ENCODE peak calls at places on chromosomes 6 and 20, in five cellular contexts. K is tibial nerve, T is GM12865, D is tibial artery, O is IMR-90. G is an unnamed sample.

GRCh38 chr6:167543602-167544506 is 219.0 kb downstream of the TTLL2 start:
- DNase-seq in K (peak; percentile 63), T (no peak), D (no peak), O (no peak), G (peak; percentile 45)

GRCh38 chr6:148294059-148294458 is 48.6 kb upstream of the SASH1 start:
- DNase-seq in K (no peak), T (no peak), D (no peak), O (no peak), G (no peak)

GRCh38 chr20:330233-331149 is 5.1 kb downstream of the SOX12 start:
- DNase-seq in K (no peak), T (peak; percentile 80), D (no peak), O (peak; percentile 66), G (peak; percentile 83)

GRCh38 chr6:83114164-83114563 is 46.7 kb downstream of the DOP1A start:
- DNase-seq in K (no peak), T (no peak), D (no peak), O (peak; percentile 39), G (peak; percentile 12)

GRCh38 chr6:167799033-167799933 is 27.4 kb upstream of the AFDN start:
- DNase-seq in K (no peak), T (no peak), D (no peak), O (no peak), G (no peak)

GRCh38 chr6:98486052-98486451 is 348.3 kb upstream of the POU3F2 start:
- DNase-seq in K (no peak), T (no peak), D (no peak), O (no peak), G (no peak)

GRCh38 chr6:47160702-47161101 is 118.6 kb upstream of the ADGRF1 start:
- DNase-seq in K (no peak), T (no peak), D (no peak), O (no peak), G (no peak)

GRCh38 chr20:20367681-20368413 is at the start of gene INSM1:
- DNase-seq in K (no peak), T (no peak), D (no peak), O (no peak), G (no peak)

GRCh38 chr20:49586967-49587587 is 19.1 kb upstream of the PTGIS start:
- DNase-seq in K (no peak), T (no peak), D (no peak), O (peak; percentile 83), G (peak; percentile 88)

GRCh38 chr20:32539817-32540675 is 45.1 kb downstream of the NOL4L start:
- DNase-seq in K (no peak), T (peak; percentile 73), D (no peak), O (no peak), G (no peak)

GRCh38 chr20:47115694-47116093 is 221.1 kb downstream of the EYA2 start:
- DNase-seq in K (no peak), T (no peak), D (no peak), O (no peak), G (no peak)

GRCh38 chr6:19841181-19841580 is 4.0 kb downstream of the ID4 start:
- DNase-seq in K (no peak), T (no peak), D (no peak), O (no peak), G (no peak)

GRCh38 chr6:121285041-121285440 is 49.2 kb downstream of the TBC1D32 start:
- DNase-seq in K (no peak), T (no peak), D (no peak), O (peak; percentile 83), G (peak; percentile 90)

GRCh38 chr6:56840467-56841371 is 114.2 kb upstream of the BEND6 start:
- DNase-seq in K (no peak), T (no peak), D (no peak), O (peak; percentile 83), G (peak; percentile 84)
- H3K4me3 ChIP-seq in K (no peak overlapping the region), T (peak overlapping the region; percentile 89), D (peak overlapping the region; percentile 86), O (peak overlapping the region; percentile 26), G (peak overlapping the region; percentile 83)

GRCh38 chr6:27616313-27617045 is 143.6 kb upstream of the ZNF184 start:
- DNase-seq in K (no peak), T (no peak), D (no peak), O (no peak), G (no peak)

GRCh38 chr6:27605401-27606342 is 132.8 kb upstream of the ZNF184 start:
- DNase-seq in K (no peak), T (peak; percentile 84), D (no peak), O (peak; percentile 59), G (peak; percentile 89)

GRCh38 chr6:27617046-27617687 is 144.3 kb upstream of the ZNF184 start:
- DNase-seq in K (no peak), T (peak; percentile 28), D (no peak), O (no peak), G (peak; percentile 38)

GRCh38 chr6:27608916-27609883 is 136.3 kb upstream of the ZNF184 start:
- DNase-seq in K (no peak), T (peak; percentile 76), D (no peak), O (peak; percentile 60), G (peak; percentile 85)

GRCh38 chr6:27611451-27611850 is 138.5 kb upstream of the ZNF184 start:
- DNase-seq in K (no peak), T (no peak), D (no peak), O (no peak), G (no peak)
- H3K4me3 ChIP-seq in K (no peak overlapping the region), T (no peak overlapping the region), D (no peak overlapping the region), O (no peak overlapping the region), G (no peak overlapping the region)

GRCh38 chr6:32604434-32604877 is 14.8 kb upstream of the HLA-DRB1 start:
- DNase-seq in K (no peak), T (peak; percentile 84), D (no peak), O (no peak), G (peak; percentile 20)

GRCh38 chr6:32607988-32608298 is 18.3 kb upstream of the HLA-DRB1 start:
- DNase-seq in K (no peak), T (no peak), D (no peak), O (no peak), G (no peak)

GRCh38 chr6:32602403-32602802 is 12.8 kb upstream of the HLA-DRB1 start:
- DNase-seq in K (no peak), T (no peak), D (no peak), O (no peak), G (no peak)

GRCh38 chr6:32607263-32607987 is 17.8 kb upstream of the HLA-DRB1 start:
- DNase-seq in K (no peak), T (peak; percentile 59), D (no peak), O (no peak), G (no peak)

GRCh38 chr6:32603888-32604287 is 14.2 kb upstream of the HLA-DRB1 start:
- DNase-seq in K (no peak), T (no peak), D (no peak), O (no peak), G (no peak)
- H3K4me3 ChIP-seq in K (no peak overlapping the region), T (peak overlapping the region; percentile 7), D (no peak overlapping the region), O (no peak overlapping the region), G (no peak overlapping the region)

GRCh38 chr20:36255445-36255844 is 19.2 kb downstream of the AAR2 start:
- DNase-seq in K (no peak), T (no peak), D (peak; percentile 43), O (no peak), G (no peak)
- H3K4me3 ChIP-seq in K (no peak overlapping the region), T (no peak overlapping the region), D (no peak overlapping the region), O (no peak overlapping the region), G (no peak overlapping the region)

GRCh38 chr6:34468378-34468892 is 2.6 kb downstream of the PACSIN1 start:
- DNase-seq in K (no peak), T (peak; percentile 52), D (no peak), O (no peak), G (no peak)

GRCh38 chr6:34463849-34464248 is 2.0 kb upstream of the PACSIN1 start:
- DNase-seq in K (no peak), T (no peak), D (no peak), O (no peak), G (no peak)

GRCh38 chr6:34465551-34466241 is at the start of gene PACSIN1:
- DNase-seq in K (no peak), T (no peak), D (no peak), O (no peak), G (no peak)

GRCh38 chr6:34469499-34469898 is 3.6 kb downstream of the PACSIN1 start:
- DNase-seq in K (no peak), T (no peak), D (no peak), O (no peak), G (no peak)

GRCh38 chr6:34466242-34467185 is 638 bp downstream of the PACSIN1 start:
- DNase-seq in K (no peak), T (no peak), D (no peak), O (no peak), G (no peak)
- H3K4me3 ChIP-seq in K (peak overlapping the region; percentile 29), T (no peak overlapping the region), D (peak overlapping the region; percentile 39), O (peak overlapping the region; percentile 35), G (no peak overlapping the region)